ENCODE peak calls at places on chromosomes 7 and 10, in seven cellular contexts. B is AG09309, K is heart right ventricle, L is brain microvascular endothelial cell, S is fibroblast of the aortic adventitia, M is tibial nerve, A is hepatocyte. D is an unnamed sample.

GRCh38 chr10:114654829-114655575 is 3.1 kb downstream of the ABLIM1 start:
- DNase-seq in B (no peak), K (no peak), L (no peak), S (peak), M (no peak), A (peak), D (no peak)

GRCh38 chr10:126049741-126050140 is 153.4 kb downstream of the FANK1 start:
- DNase-seq in B (peak), K (peak), L (peak), S (peak), M (no peak), A (no peak), D (peak)

GRCh38 chr7:82789883-82790609 is 346.5 kb upstream of the CACNA2D1 start:
- DNase-seq in B (peak), K (no peak), L (peak), S (peak), M (no peak), A (no peak), D (peak)

GRCh38 chr10:113880236-113880635 is 25.8 kb downstream of the NHLRC2 start:
- DNase-seq in B (no peak), K (no peak), L (no peak), S (peak), M (no peak), A (no peak), D (peak)

GRCh38 chr10:57145548-57145947 is 784.5 kb upstream of the ZWINT start:
- DNase-seq in B (no peak), K (no peak), L (no peak), S (no peak), M (no peak), A (no peak), D (no peak)

GRCh38 chr7:121755818-121756501 is 117.0 kb upstream of the PTPRZ1 start:
- DNase-seq in B (no peak), K (no peak), L (no peak), S (no peak), M (no peak), A (peak), D (no peak)

GRCh38 chr10:58642283-58642682 is 129.6 kb downstream of the BICC1 start:
- DNase-seq in B (no peak), K (no peak), L (no peak), S (peak), M (no peak), A (no peak), D (no peak)

GRCh38 chr7:128302110-128302509 is 41.6 kb downstream of the RBM28 start:
- DNase-seq in B (no peak), K (peak), L (no peak), S (no peak), M (no peak), A (no peak), D (no peak)

GRCh38 chr10:29403208-29403607 is 114.3 kb downstream of the LYZL1 start:
- DNase-seq in B (no peak), K (no peak), L (no peak), S (no peak), M (no peak), A (no peak), D (no peak)

GRCh38 chr10:91163269-91163708 is 57.2 kb upstream of the PCGF5 start:
- DNase-seq in B (no peak), K (peak), L (peak), S (peak), M (peak), A (peak), D (no peak)

GRCh38 chr10:112491144-112491543 is 44.1 kb downstream of the VTI1A start:
- DNase-seq in B (peak), K (no peak), L (peak), S (peak), M (no peak), A (no peak), D (no peak)

GRCh38 chr7:118045629-118046028 is 138.3 kb upstream of the LSM8 start:
- DNase-seq in B (no peak), K (no peak), L (no peak), S (no peak), M (no peak), A (no peak), D (no peak)

GRCh38 chr7:20385121-20385520 is 54.4 kb downstream of the ITGB8 start:
- DNase-seq in B (no peak), K (no peak), L (peak), S (peak), M (no peak), A (no peak), D (peak)

GRCh38 chr7:97770845-97771244 is 39.0 kb downstream of the TAC1 start:
- DNase-seq in B (no peak), K (no peak), L (no peak), S (no peak), M (no peak), A (no peak), D (no peak)

GRCh38 chr10:95260909-95261552 is 29.8 kb downstream of the PDLIM1 start:
- DNase-seq in B (no peak), K (no peak), L (no peak), S (no peak), M (no peak), A (no peak), D (peak)

GRCh38 chr7:87628780-87629569 is 777 bp downstream of the RUNDC3B start:
- DNase-seq in B (no peak), K (peak), L (no peak), S (no peak), M (no peak), A (peak), D (no peak)

DNA sequence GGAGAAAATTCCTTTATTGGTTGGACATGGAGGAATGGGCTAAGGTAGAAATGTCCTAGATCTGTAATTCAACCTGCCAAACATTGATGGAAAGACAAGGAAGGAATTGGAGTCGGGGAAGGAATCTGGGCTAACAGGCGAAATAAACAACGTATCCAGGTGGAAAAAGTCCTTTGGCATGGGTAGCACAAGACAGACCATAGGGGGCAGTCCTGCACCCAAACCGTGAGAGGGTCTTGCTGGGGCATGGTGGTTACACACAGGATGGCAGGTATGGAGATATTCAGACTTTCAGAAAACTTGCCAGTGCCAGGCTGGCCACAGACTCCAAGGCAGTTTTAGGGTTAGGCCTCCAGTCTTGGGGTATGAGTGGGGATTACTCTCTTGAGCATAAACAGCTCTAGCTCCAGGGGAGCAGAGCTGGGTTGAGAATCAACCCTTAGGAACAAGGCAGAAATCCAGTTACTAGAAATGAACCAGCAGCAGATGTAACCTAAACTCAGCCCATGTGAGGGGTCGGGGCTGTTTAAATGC is 188.6 kb upstream of the GDF10 start:
- DNase-seq in B (no peak), K (no peak), L (no peak), S (no peak), M (no peak), A (no peak), D (no peak)
- TF ChIP-seq CTCF in B (no peak), K (no peak), L (peak), S (no peak), M (no peak), A (no peak), D (no peak)

GRCh38 chr7:99380823-99381663 is 6.5 kb downstream of the ARPC1B start:
- DNase-seq in B (no peak), K (no peak), L (no peak), S (no peak), M (no peak), A (no peak), D (no peak)

GRCh38 chr7:99380032-99380822 is 5.7 kb downstream of the ARPC1B start:
- DNase-seq in B (no peak), K (no peak), L (peak), S (peak), M (no peak), A (no peak), D (no peak)

GRCh38 chr7:99383203-99383602 is 8.7 kb downstream of the ARPC1B start:
- DNase-seq in B (no peak), K (no peak), L (no peak), S (no peak), M (no peak), A (no peak), D (no peak)

GRCh38 chr7:99383791-99384370 is 9.4 kb downstream of the ARPC1B start:
- DNase-seq in B (no peak), K (no peak), L (no peak), S (no peak), M (no peak), A (no peak), D (no peak)

GRCh38 chr7:99381664-99382075 is 7.1 kb downstream of the ARPC1B start:
- DNase-seq in B (no peak), K (peak), L (no peak), S (no peak), M (no peak), A (no peak), D (no peak)
- H3K4me3 ChIP-seq in B (no peak), K (no peak), L (no peak), S (no peak), M (no peak), A (no peak), D (no peak)

DNA sequence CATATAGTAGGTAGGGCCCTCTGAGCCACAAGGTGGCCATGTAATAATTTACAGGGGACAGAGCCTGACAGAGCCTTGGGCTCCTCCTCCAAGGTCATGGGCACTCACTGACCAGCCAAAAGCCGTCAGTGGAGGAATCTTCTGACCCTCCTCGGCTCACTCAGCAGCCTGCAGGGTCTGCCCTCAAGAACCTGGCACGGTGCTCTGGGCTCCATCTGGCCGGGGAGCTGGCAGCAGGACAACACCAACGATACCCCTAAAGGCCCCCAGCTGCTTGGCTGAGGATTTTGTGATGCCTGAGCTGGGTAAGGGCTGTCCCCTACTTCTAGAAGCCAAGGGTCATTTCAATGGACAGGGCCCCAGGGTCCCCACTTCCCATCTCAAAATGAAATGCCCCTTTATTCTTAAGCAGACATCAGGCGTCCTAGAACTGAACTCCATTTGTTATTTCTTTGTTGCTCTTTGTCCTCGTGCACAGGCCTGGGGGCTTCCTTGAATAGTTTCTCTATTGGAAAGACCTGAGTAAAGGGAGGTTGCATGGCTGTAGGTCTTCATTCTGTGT is 311.3 kb upstream of the ZNF32 start:
- DNase-seq in B (no peak), K (no peak), L (no peak), S (no peak), M (no peak), A (no peak), D (no peak)
- TF ChIP-seq CTCF in B (no peak), K (no peak), L (no peak), S (no peak), M (no peak), A (no peak), D (no peak)

DNA sequence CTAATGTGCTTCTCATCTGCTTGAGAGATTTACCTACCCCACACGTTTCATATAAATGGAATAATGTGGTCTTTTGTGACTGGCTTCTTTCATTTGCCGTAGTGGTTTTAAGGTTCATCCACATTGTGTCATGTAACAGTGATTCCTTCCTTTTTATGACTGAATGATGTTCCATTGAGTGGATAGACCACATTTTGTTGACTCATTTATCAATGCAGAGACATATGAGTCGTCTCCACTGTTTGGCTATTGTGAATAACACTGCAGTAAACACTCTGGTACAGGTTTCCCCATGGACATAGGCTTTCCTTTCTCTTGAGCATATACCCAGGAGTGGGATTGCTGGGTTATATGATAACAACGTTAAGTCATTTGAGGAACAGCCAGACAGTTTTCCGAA is 2.0 kb upstream of the AOC1 start:
- DNase-seq in B (no peak), K (no peak), L (no peak), S (no peak), M (no peak), A (no peak), D (no peak)
- H3K4me3 ChIP-seq in B (no peak), K (no peak), L (no peak), S (no peak), M (no peak), A (no peak), D (no peak)

GRCh38 chr10:132223611-132224342 is 37.0 kb downstream of the DPYSL4 start:
- DNase-seq in B (no peak), K (peak), L (no peak), S (no peak), M (no peak), A (no peak), D (no peak)

GRCh38 chr10:132223156-132223590 is 36.4 kb downstream of the DPYSL4 start:
- DNase-seq in B (peak), K (peak), L (peak), S (peak), M (peak), A (peak), D (peak)

GRCh38 chr10:132220061-132220460 is 33.3 kb downstream of the DPYSL4 start:
- DNase-seq in B (no peak), K (no peak), L (no peak), S (no peak), M (no peak), A (no peak), D (no peak)

GRCh38 chr10:132222726-132223125 is 36.0 kb downstream of the DPYSL4 start:
- DNase-seq in B (no peak), K (peak), L (no peak), S (no peak), M (no peak), A (no peak), D (no peak)

DNA sequence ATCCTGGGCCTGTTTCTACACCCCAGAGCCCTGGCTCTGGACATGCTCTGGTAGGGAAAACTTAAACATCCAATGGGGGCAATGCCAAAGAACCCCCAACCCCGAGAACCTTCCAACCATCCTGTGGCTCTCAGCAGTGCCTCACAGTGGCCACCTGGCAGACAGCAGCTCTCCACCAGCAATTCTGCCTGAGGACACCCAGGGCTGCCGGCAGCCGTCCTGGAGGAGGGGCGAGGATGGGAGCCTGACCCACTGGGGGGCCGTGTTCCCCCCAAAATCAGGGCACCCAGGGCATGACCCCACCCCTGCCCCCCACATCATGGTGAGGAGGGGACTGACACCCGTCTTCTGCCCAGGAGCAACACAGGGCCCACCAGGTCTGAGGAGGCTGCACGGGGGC is 32.7 kb downstream of the DPYSL4 start:
- DNase-seq in B (no peak), K (no peak), L (no peak), S (no peak), M (no peak), A (no peak), D (no peak)
- TF ChIP-seq CTCF in B (peak), K (no peak), L (peak), S (peak), M (no peak), A (no peak), D (no peak)

GRCh38 chr10:122204691-122205489 is 66.2 kb upstream of the BTBD16 start:
- DNase-seq in B (no peak), K (no peak), L (no peak), S (no peak), M (no peak), A (no peak), D (no peak)
- H3K4me3 ChIP-seq in B (no peak), K (no peak), L (no peak), S (no peak), M (no peak), A (no peak), D (no peak)

GRCh38 chr10:35824704-35825103 is 182.6 kb upstream of the FZD8 start:
- DNase-seq in B (no peak), K (no peak), L (no peak), S (peak), M (no peak), A (no peak), D (no peak)
- TF ChIP-seq CTCF in B (no peak), K (no peak), L (no peak), S (no peak), M (no peak), A (no peak), D (no peak)

DNA sequence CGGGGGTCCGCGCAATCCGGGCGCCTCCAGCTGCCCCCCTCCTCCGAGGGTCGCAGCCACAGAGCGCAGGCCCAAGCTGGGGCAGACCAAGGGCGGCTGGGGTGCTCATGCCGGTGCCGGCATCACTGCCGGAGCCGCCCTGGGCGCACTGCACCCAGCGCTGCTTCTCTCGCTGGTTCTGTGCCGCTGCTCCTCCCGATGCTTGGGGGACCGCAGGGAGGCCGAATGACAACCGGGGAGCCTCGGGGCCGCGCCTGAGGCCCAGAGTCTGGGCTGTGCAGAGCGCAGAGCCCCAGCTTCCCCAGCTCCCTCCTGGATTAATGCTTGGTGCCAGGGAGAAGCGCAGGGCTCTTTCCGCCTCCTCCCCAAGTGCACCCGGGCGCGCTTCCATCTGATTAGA is 19.7 kb upstream of the PTF1A start:
- DNase-seq in B (no peak), K (no peak), L (no peak), S (no peak), M (no peak), A (no peak), D (no peak)
- H3K4me3 ChIP-seq in B (no peak), K (no peak), L (no peak), S (no peak), M (no peak), A (no peak), D (no peak)

GRCh38 chr10:132886211-132887099 is 55.9 kb downstream of the CFAP46 start:
- DNase-seq in B (no peak), K (peak), L (no peak), S (no peak), M (peak), A (no peak), D (no peak)
- TF ChIP-seq CTCF in B (no peak), K (no peak), L (peak), S (no peak), M (no peak), A (no peak), D (no peak)